ENCODE peak calls at places on chromosomes 16 and 17, in seven cellular contexts. Y is tibial artery, M is NB4, W is AG10803, K is RWPE2, V is OCI-LY7, P is nephron progenitor cell. Q is an unnamed sample.

GRCh38 chr17:58311429-58311894 is 17.1 kb downstream of the TSPOAP1 start:
- DNase-seq in Y (peak), M (no peak), W (no peak), K (peak), V (no peak), P (no peak), Q (no peak)

GRCh38 chr17:75641343-75641742 is 8.1 kb downstream of the SMIM5 start:
- DNase-seq in Y (no peak), M (no peak), W (no peak), K (no peak), V (no peak), P (no peak), Q (no peak)

GRCh38 chr16:86885139-86885538 is 306.8 kb downstream of the FOXL1 start:
- DNase-seq in Y (no peak), M (no peak), W (no peak), K (no peak), V (no peak), P (no peak), Q (peak)

GRCh38 chr16:87324411-87325275 is 7.5 kb upstream of the C16orf95 start:
- DNase-seq in Y (no peak), M (peak), W (peak), K (peak), V (peak), P (peak), Q (peak)

GRCh38 chr16:31291376-31291775 is 31.6 kb downstream of the ITGAM start:
- DNase-seq in Y (no peak), M (no peak), W (no peak), K (no peak), V (no peak), P (no peak), Q (no peak)

GRCh38 chr16:78237856-78238255 is 138.4 kb downstream of the WWOX start:
- DNase-seq in Y (no peak), M (no peak), W (no peak), K (no peak), V (no peak), P (no peak), Q (no peak)

GRCh38 chr16:59045496-59045895 is 311.4 kb upstream of the GOT2 start:
- DNase-seq in Y (no peak), M (no peak), W (peak), K (no peak), V (no peak), P (no peak), Q (no peak)

GRCh38 chr16:81517150-81517499 is 72.5 kb downstream of the CMIP start:
- DNase-seq in Y (no peak), M (no peak), W (no peak), K (no peak), V (no peak), P (no peak), Q (no peak)

GRCh38 chr17:42362245-42362961 is 25.8 kb downstream of the STAT3 start:
- DNase-seq in Y (no peak), M (no peak), W (no peak), K (no peak), V (no peak), P (no peak), Q (no peak)

GRCh38 chr16:77807-78443 is at the start of gene MPG:
- DNase-seq in Y (peak), M (peak), W (peak), K (no peak), V (peak), P (peak), Q (no peak)

GRCh38 chr17:80356231-80356856 is 58.6 kb upstream of the ENDOV start:
- DNase-seq in Y (peak), M (no peak), W (no peak), K (peak), V (no peak), P (no peak), Q (peak)

GRCh38 chr17:12789976-12790805 is 893 bp downstream of the ARHGAP44 start:
- DNase-seq in Y (no peak), M (no peak), W (no peak), K (no peak), V (no peak), P (peak), Q (no peak)

GRCh38 chr16:476039-476438 is 50.6 kb downstream of the RAB11FIP3 start:
- DNase-seq in Y (no peak), M (no peak), W (no peak), K (no peak), V (no peak), P (no peak), Q (no peak)

GRCh38 chr17:76940738-76941350 is 72.6 kb downstream of the MGAT5B start:
- DNase-seq in Y (no peak), M (no peak), W (no peak), K (no peak), V (peak), P (no peak), Q (no peak)

GRCh38 chr16:80948886-80949502 is 57.7 kb downstream of the CMC2 start:
- DNase-seq in Y (peak), M (peak), W (peak), K (no peak), V (peak), P (peak), Q (no peak)

GRCh38 chr17:41521574-41522261 is 3.0 kb upstream of the KRT15 start:
- DNase-seq in Y (no peak), M (peak), W (peak), K (no peak), V (no peak), P (no peak), Q (no peak)

GRCh38 chr16:86965331-86965730 is 351.9 kb downstream of the C16orf95 start:
- DNase-seq in Y (no peak), M (no peak), W (no peak), K (no peak), V (no peak), P (no peak), Q (no peak)

GRCh38 chr17:61393550-61393903 is 6.1 kb upstream of the TBX2 start:
- DNase-seq in Y (no peak), M (no peak), W (no peak), K (no peak), V (no peak), P (no peak), Q (no peak)

GRCh38 chr16:75002474-75002873 is 3.6 kb downstream of the ZNRF1 start:
- DNase-seq in Y (no peak), M (peak), W (no peak), K (no peak), V (no peak), P (no peak), Q (no peak)

GRCh38 chr16:19102187-19102872 is 11.4 kb upstream of the ITPRIPL2 start:
- DNase-seq in Y (no peak), M (no peak), W (no peak), K (no peak), V (no peak), P (no peak), Q (no peak)

GRCh38 chr17:37708008-37708615 is 36.7 kb downstream of the HNF1B start:
- DNase-seq in Y (no peak), M (no peak), W (no peak), K (no peak), V (no peak), P (no peak), Q (no peak)

GRCh38 chr17:4485676-4486646 is 12.7 kb upstream of the SPNS2 start:
- DNase-seq in Y (no peak), M (no peak), W (no peak), K (no peak), V (no peak), P (no peak), Q (no peak)

GRCh38 chr16:65916995-65917394 is 449.5 kb upstream of the CDH5 start:
- DNase-seq in Y (no peak), M (no peak), W (no peak), K (no peak), V (no peak), P (no peak), Q (no peak)

GRCh38 chr17:82899941-82900340 is 60.1 kb upstream of the ZNF750 start:
- DNase-seq in Y (no peak), M (no peak), W (no peak), K (no peak), V (no peak), P (no peak), Q (peak)

GRCh38 chr17:835263-835662 is 53.1 kb downstream of the MRM3 start:
- DNase-seq in Y (peak), M (no peak), W (peak), K (no peak), V (no peak), P (no peak), Q (no peak)

GRCh38 chr16:2438121-2438520 is 8.9 kb downstream of the CCNF start:
- DNase-seq in Y (no peak), M (no peak), W (no peak), K (no peak), V (no peak), P (no peak), Q (no peak)

GRCh38 chr16:22813946-22814325 is at the start of gene HS3ST2:
- DNase-seq in Y (peak), M (no peak), W (peak), K (no peak), V (no peak), P (peak), Q (no peak)

GRCh38 chr17:80872999-80873951 is 118.4 kb upstream of the CHMP6 start:
- DNase-seq in Y (no peak), M (peak), W (no peak), K (peak), V (no peak), P (no peak), Q (peak)

GRCh38 chr17:55717898-55718735 is 4.5 kb downstream of the TMEM100 start:
- DNase-seq in Y (peak), M (peak), W (peak), K (no peak), V (peak), P (peak), Q (no peak)

GRCh38 chr16:89423709-89424260 is 66.6 kb downstream of the ANKRD11 start:
- DNase-seq in Y (no peak), M (no peak), W (no peak), K (no peak), V (no peak), P (no peak), Q (no peak)

GRCh38 chr17:8606415-8606814 is 24.1 kb downstream of the MYH10 start:
- DNase-seq in Y (no peak), M (no peak), W (peak), K (no peak), V (no peak), P (no peak), Q (no peak)

GRCh38 chr16:81778861-81779539 is at the start of gene PLCG2:
- DNase-seq in Y (peak), M (peak), W (no peak), K (peak), V (peak), P (peak), Q (no peak)

GRCh38 chr16:89052824-89053724 is 40.6 kb upstream of the ACSF3 start:
- DNase-seq in Y (no peak), M (peak), W (peak), K (no peak), V (no peak), P (no peak), Q (no peak)

GRCh38 chr16:86702824-86703588 is 124.7 kb downstream of the FOXL1 start:
- DNase-seq in Y (no peak), M (no peak), W (no peak), K (no peak), V (no peak), P (no peak), Q (no peak)

GRCh38 chr16:10228779-10229178 is 46.6 kb upstream of the GRIN2A start:
- DNase-seq in Y (no peak), M (no peak), W (no peak), K (no peak), V (no peak), P (no peak), Q (no peak)

GRCh38 chr17:4893721-4894560 is 5.4 kb upstream of the C17orf107 start:
- DNase-seq in Y (no peak), M (no peak), W (no peak), K (no peak), V (no peak), P (no peak), Q (no peak)

GRCh38 chr17:30477758-30478115 is 529 bp downstream of the GOSR1 start:
- DNase-seq in Y (no peak), M (no peak), W (peak), K (no peak), V (peak), P (no peak), Q (no peak)

GRCh38 chr16:556479-557173 is 3.6 kb upstream of the PRR35 start:
- DNase-seq in Y (no peak), M (no peak), W (no peak), K (no peak), V (no peak), P (no peak), Q (no peak)

GRCh38 chr16:16797239-16797638 is 418.3 kb downstream of the NPIPA7 start:
- DNase-seq in Y (no peak), M (peak), W (no peak), K (no peak), V (peak), P (peak), Q (no peak)

GRCh38 chr16:67415872-67416793 is at the start of gene ZDHHC1:
- DNase-seq in Y (peak), M (no peak), W (peak), K (no peak), V (peak), P (peak), Q (peak)
- TF ChIP-seq CTCF in Y (peak), M (peak), W (peak), K (peak), V (peak), P (peak), Q (peak)

GRCh38 chr17:72826602-72827001 is 265.9 kb downstream of the SLC39A11 start:
- DNase-seq in Y (no peak), M (no peak), W (no peak), K (no peak), V (no peak), P (no peak), Q (no peak)
- TF ChIP-seq CTCF in Y (no peak), M (no peak), W (no peak), K (no peak), V (no peak), P (no peak), Q (peak)

GRCh38 chr17:18167421-18167820 is 16.2 kb upstream of the ALKBH5 start:
- DNase-seq in Y (no peak), M (no peak), W (no peak), K (no peak), V (no peak), P (no peak), Q (no peak)

GRCh38 chr17:18172528-18173278 is 10.9 kb upstream of the ALKBH5 start:
- DNase-seq in Y (no peak), M (no peak), W (peak), K (no peak), V (no peak), P (no peak), Q (no peak)

GRCh38 chr17:18161226-18162094 is 22.2 kb upstream of the ALKBH5 start:
- DNase-seq in Y (no peak), M (no peak), W (no peak), K (no peak), V (no peak), P (no peak), Q (no peak)

GRCh38 chr17:18163528-18163927 is 20.1 kb upstream of the ALKBH5 start:
- DNase-seq in Y (no peak), M (no peak), W (no peak), K (no peak), V (no peak), P (no peak), Q (no peak)

GRCh38 chr17:18166894-18167293 is 16.7 kb upstream of the ALKBH5 start:
- DNase-seq in Y (no peak), M (peak), W (no peak), K (no peak), V (peak), P (no peak), Q (no peak)
- TF ChIP-seq CTCF in Y (no peak), M (no peak), W (peak), K (peak), V (peak), P (no peak), Q (no peak)

GRCh38 chr17:6996256-6997111 is 635 bp downstream of the ALOX12 start:
- DNase-seq in Y (no peak), M (no peak), W (no peak), K (no peak), V (no peak), P (no peak), Q (no peak)

GRCh38 chr17:6994118-6994598 is 1.7 kb upstream of the ALOX12 start:
- DNase-seq in Y (no peak), M (no peak), W (no peak), K (no peak), V (no peak), P (no peak), Q (no peak)

GRCh38 chr17:6994666-6995246 is 1.1 kb upstream of the ALOX12 start:
- DNase-seq in Y (no peak), M (no peak), W (no peak), K (no peak), V (no peak), P (no peak), Q (no peak)

GRCh38 chr17:6997171-6997570 is 1.3 kb downstream of the ALOX12 start:
- DNase-seq in Y (no peak), M (no peak), W (no peak), K (no peak), V (no peak), P (no peak), Q (no peak)

GRCh38 chr17:6995500-6996255 is at the start of gene ALOX12:
- DNase-seq in Y (no peak), M (no peak), W (no peak), K (no peak), V (no peak), P (peak), Q (no peak)
- TF ChIP-seq CTCF in Y (no peak), M (no peak), W (no peak), K (no peak), V (no peak), P (no peak), Q (no peak)

DNA sequence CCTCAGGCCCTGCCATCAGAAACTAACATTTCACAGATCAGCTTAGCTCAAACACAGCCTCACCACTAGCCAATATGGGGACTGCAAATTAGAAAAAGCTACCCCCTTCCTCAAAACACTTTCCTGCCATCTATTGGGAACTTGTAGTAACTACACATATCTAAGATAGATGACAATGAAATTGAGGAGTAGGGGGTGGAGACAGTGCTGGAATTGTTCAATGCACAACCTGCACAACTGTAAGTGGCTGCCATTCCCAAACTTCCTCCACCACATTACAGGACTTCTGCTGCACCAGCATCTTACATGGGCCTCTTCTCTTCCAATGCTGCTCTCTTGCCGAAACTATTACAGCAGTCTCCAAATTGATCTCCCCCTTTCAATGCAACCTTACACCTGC is 21.8 kb downstream of the AIPL1 start:
- DNase-seq in Y (no peak), M (peak), W (peak), K (no peak), V (peak), P (no peak), Q (no peak)
- TF ChIP-seq CTCF in Y (no peak), M (peak), W (peak), K (peak), V (peak), P (peak), Q (peak)

GRCh38 chr17:40177275-40177874 is at the start of gene RAPGEFL1:
- DNase-seq in Y (peak), M (no peak), W (peak), K (peak), V (no peak), P (peak), Q (no peak)
- TF ChIP-seq CTCF in Y (no peak), M (no peak), W (no peak), K (no peak), V (no peak), P (no peak), Q (no peak)

DNA sequence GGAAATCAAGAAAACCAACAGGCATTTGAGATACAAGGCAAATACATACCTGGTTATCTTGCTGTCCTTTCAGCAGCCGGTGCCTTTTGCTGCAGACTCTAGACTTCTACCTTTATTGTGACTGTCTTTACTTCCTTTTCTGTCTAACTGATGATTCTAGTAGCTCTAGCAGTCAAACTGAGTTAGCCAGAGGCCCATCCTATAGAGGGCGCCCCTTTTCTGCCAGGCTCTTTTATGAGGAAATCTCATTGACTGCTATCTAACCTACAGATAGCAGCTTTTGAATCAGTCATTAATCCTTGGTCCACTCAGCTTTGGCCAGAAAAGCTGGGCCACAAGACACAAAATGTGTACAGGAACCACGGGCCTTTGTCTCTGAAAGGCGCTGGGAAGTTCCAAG is 87.5 kb upstream of the WSB1 start:
- DNase-seq in Y (no peak), M (peak), W (no peak), K (no peak), V (peak), P (no peak), Q (no peak)
- TF ChIP-seq CTCF in Y (no peak), M (peak), W (peak), K (no peak), V (peak), P (no peak), Q (peak)

GRCh38 chr16:28136751-28137434 is 73.4 kb upstream of the GSG1L start:
- DNase-seq in Y (no peak), M (no peak), W (no peak), K (no peak), V (peak), P (no peak), Q (no peak)

GRCh38 chr16:28139530-28139929 is 72.2 kb downstream of the XPO6 start:
- DNase-seq in Y (no peak), M (no peak), W (no peak), K (no peak), V (no peak), P (no peak), Q (no peak)

GRCh38 chr16:28146536-28146935 is 65.2 kb downstream of the XPO6 start:
- DNase-seq in Y (no peak), M (no peak), W (no peak), K (no peak), V (no peak), P (no peak), Q (no peak)

DNA sequence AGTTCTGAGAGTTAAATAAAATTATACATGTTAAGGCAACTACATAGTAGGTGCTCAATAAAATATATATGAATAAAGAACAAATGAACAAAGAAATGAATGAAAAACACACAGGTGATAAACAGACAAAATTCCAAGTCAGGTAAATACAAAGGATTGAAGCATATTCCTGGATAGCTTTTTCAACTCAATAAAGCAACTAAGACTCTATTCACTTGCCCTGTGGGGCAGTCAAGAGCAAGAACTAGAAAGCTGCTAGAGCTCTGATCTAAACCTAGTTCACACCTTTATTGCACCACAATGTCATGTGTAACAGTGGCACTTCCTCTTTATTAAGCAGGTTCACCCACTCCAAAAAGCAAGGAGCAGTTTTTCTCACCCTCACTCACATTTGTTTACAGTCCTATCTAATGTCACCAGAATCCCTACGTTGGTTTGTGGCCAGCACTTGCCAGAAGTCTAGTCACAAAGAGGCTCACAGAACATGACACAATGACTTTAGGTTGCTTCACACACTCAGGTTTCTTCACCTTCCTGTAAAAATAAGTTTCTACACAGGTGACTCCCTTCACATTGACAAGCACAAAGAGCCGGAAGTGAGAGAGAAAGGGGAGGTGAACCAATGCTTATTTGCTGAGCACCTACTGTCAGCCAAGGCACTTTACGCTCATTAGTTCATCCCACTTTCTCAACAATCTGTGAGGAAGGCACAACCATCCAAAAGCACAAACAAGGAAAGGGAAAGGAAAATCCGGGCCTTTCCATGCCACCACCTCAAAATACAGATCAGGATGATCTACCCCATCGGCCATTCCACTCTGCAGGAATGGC is 70.8 kb downstream of the XPO6 start:
- DNase-seq in Y (no peak), M (peak), W (no peak), K (no peak), V (peak), P (no peak), Q (no peak)
- TF ChIP-seq CTCF in Y (no peak), M (no peak), W (no peak), K (no peak), V (peak), P (no peak), Q (no peak)